ENCODE peak calls at places on chromosomes 12 and 14, in five cellular contexts. One of them, this sample, is unnamed.
A peak's percentile ranks its signal among the peaks of the same experiment; 100 is the strongest.

GRCh38 chr12:131454418-131455217 is 256.3 kb upstream of the SFSWAP start:
- DNase-seq in Calu3: peak; percentile 84
- DNase-seq in bronchial epithelial cell: no peak
- DNase-seq in IMR-90: no peak
- DNase-seq in B cell: no peak
- DNase-seq in this sample: peak; percentile 82

GRCh38 chr12:119236372-119236771 is 57.6 kb downstream of the HSPB8 start:
- DNase-seq in Calu3: no peak
- DNase-seq in bronchial epithelial cell: no peak
- DNase-seq in IMR-90: no peak
- DNase-seq in B cell: no peak
- DNase-seq in this sample: no peak

GRCh38 chr14:39268393-39268792 is 34.7 kb downstream of the MIA2 start:
- DNase-seq in Calu3: no peak
- DNase-seq in bronchial epithelial cell: peak; percentile 21
- DNase-seq in IMR-90: peak; percentile 18
- DNase-seq in B cell: no peak
- DNase-seq in this sample: no peak

GRCh38 chr12:114408881-114409795 is 3.2 kb upstream of the TBX5 start:
- DNase-seq in Calu3: no peak
- DNase-seq in bronchial epithelial cell: no peak
- DNase-seq in IMR-90: peak; percentile 79
- DNase-seq in B cell: peak; percentile 29
- DNase-seq in this sample: peak; percentile 15

GRCh38 chr12:86931714-86932113 is 675.5 kb upstream of the MGAT4C start:
- DNase-seq in Calu3: no peak
- DNase-seq in bronchial epithelial cell: peak; percentile 88
- DNase-seq in IMR-90: no peak
- DNase-seq in B cell: no peak
- DNase-seq in this sample: no peak

GRCh38 chr12:19643635-19644034 is 204.3 kb downstream of the AEBP2 start:
- DNase-seq in Calu3: peak; percentile 22
- DNase-seq in bronchial epithelial cell: peak; percentile 57
- DNase-seq in IMR-90: peak; percentile 68
- DNase-seq in B cell: no peak
- DNase-seq in this sample: no peak

GRCh38 chr12:131784909-131785762 is 43.1 kb upstream of the MMP17 start:
- DNase-seq in Calu3: no peak
- DNase-seq in bronchial epithelial cell: no peak
- DNase-seq in IMR-90: peak; percentile 41
- DNase-seq in B cell: no peak
- DNase-seq in this sample: no peak

GRCh38 chr14:88791629-88792571 is 853 bp downstream of the EML5 start:
- DNase-seq in Calu3: peak; percentile 12
- DNase-seq in bronchial epithelial cell: no peak
- DNase-seq in IMR-90: no peak
- DNase-seq in B cell: no peak
- DNase-seq in this sample: peak; percentile 23

GRCh38 chr14:64632056-64632455 is 72.2 kb upstream of the PLEKHG3 start:
- DNase-seq in Calu3: no peak
- DNase-seq in bronchial epithelial cell: no peak
- DNase-seq in IMR-90: no peak
- DNase-seq in B cell: no peak
- DNase-seq in this sample: no peak

GRCh38 chr14:89201645-89202044 is 215.4 kb downstream of the FOXN3 start:
- DNase-seq in Calu3: no peak
- DNase-seq in bronchial epithelial cell: no peak
- DNase-seq in IMR-90: no peak
- DNase-seq in B cell: no peak
- DNase-seq in this sample: no peak

GRCh38 chr12:79337891-79338290 is 352.9 kb downstream of the PAWR start:
- DNase-seq in Calu3: no peak
- DNase-seq in bronchial epithelial cell: no peak
- DNase-seq in IMR-90: no peak
- DNase-seq in B cell: no peak
- DNase-seq in this sample: no peak

GRCh38 chr14:53772936-53773335 is 183.7 kb downstream of the BMP4 start:
- DNase-seq in Calu3: no peak
- DNase-seq in bronchial epithelial cell: no peak
- DNase-seq in IMR-90: no peak
- DNase-seq in B cell: no peak
- DNase-seq in this sample: no peak

GRCh38 chr14:87457727-87458126 is 535.3 kb downstream of the GALC start:
- DNase-seq in Calu3: no peak
- DNase-seq in bronchial epithelial cell: no peak
- DNase-seq in IMR-90: no peak
- DNase-seq in B cell: no peak
- DNase-seq in this sample: no peak

GRCh38 chr12:1425396-1425729 is 169.0 kb downstream of the FBXL14 start:
- DNase-seq in Calu3: no peak
- DNase-seq in bronchial epithelial cell: no peak
- DNase-seq in IMR-90: no peak
- DNase-seq in B cell: no peak
- DNase-seq in this sample: no peak

GRCh38 chr14:55349565-55349964 is 62.1 kb downstream of the ATG14 start:
- DNase-seq in Calu3: no peak
- DNase-seq in bronchial epithelial cell: no peak
- DNase-seq in IMR-90: no peak
- DNase-seq in B cell: no peak
- DNase-seq in this sample: no peak

GRCh38 chr14:51331651-51332367 is 91.8 kb downstream of the TMX1 start:
- DNase-seq in Calu3: no peak
- DNase-seq in bronchial epithelial cell: no peak
- DNase-seq in IMR-90: no peak
- DNase-seq in B cell: no peak
- DNase-seq in this sample: no peak

GRCh38 chr12:25764409-25764808 is 194.1 kb upstream of the RASSF8 start:
- DNase-seq in Calu3: no peak
- DNase-seq in bronchial epithelial cell: no peak
- DNase-seq in IMR-90: no peak
- DNase-seq in B cell: no peak
- DNase-seq in this sample: no peak

GRCh38 chr12:52300796-52301691 is 9.7 kb upstream of the KRT81 start:
- DNase-seq in Calu3: no peak
- DNase-seq in bronchial epithelial cell: no peak
- DNase-seq in IMR-90: peak; percentile 8
- DNase-seq in B cell: no peak
- DNase-seq in this sample: no peak

GRCh38 chr14:86787782-86788181 is 1205.2 kb downstream of the GALC start:
- DNase-seq in Calu3: no peak
- DNase-seq in bronchial epithelial cell: no peak
- DNase-seq in IMR-90: peak; percentile 65
- DNase-seq in B cell: no peak
- DNase-seq in this sample: no peak

GRCh38 chr12:3732901-3733300 is 20.0 kb downstream of the CRACR2A start:
- DNase-seq in Calu3: peak; percentile 70
- DNase-seq in bronchial epithelial cell: no peak
- DNase-seq in IMR-90: no peak
- DNase-seq in B cell: no peak
- DNase-seq in this sample: no peak

GRCh38 chr12:103821773-103822172 is 19.3 kb downstream of the NT5DC3 start:
- DNase-seq in Calu3: no peak
- DNase-seq in bronchial epithelial cell: no peak
- DNase-seq in IMR-90: peak; percentile 71
- DNase-seq in B cell: no peak
- DNase-seq in this sample: no peak

GRCh38 chr12:90833228-90833627 is 121.7 kb downstream of the CCER1 start:
- DNase-seq in Calu3: no peak
- DNase-seq in bronchial epithelial cell: no peak
- DNase-seq in IMR-90: no peak
- DNase-seq in B cell: no peak
- DNase-seq in this sample: no peak

GRCh38 chr12:57844725-57845477 is 1.6 kb downstream of the CTDSP2 start:
- DNase-seq in Calu3: peak; percentile 50
- DNase-seq in bronchial epithelial cell: no peak
- DNase-seq in IMR-90: peak; percentile 86
- DNase-seq in B cell: peak; percentile 49
- DNase-seq in this sample: peak; percentile 61

GRCh38 chr12:21354641-21355040 is 18.1 kb upstream of the IAPP start:
- DNase-seq in Calu3: no peak
- DNase-seq in bronchial epithelial cell: peak; percentile 3
- DNase-seq in IMR-90: no peak
- DNase-seq in B cell: no peak
- DNase-seq in this sample: no peak

GRCh38 chr14:21248739-21249411 is 20.4 kb downstream of the HNRNPC start:
- DNase-seq in Calu3: no peak
- DNase-seq in bronchial epithelial cell: no peak
- DNase-seq in IMR-90: peak; percentile 32
- DNase-seq in B cell: no peak
- DNase-seq in this sample: no peak

GRCh38 chr14:65392296-65392695 is 20.2 kb upstream of the FUT8 start:
- DNase-seq in Calu3: no peak
- DNase-seq in bronchial epithelial cell: peak; percentile 3
- DNase-seq in IMR-90: no peak
- DNase-seq in B cell: no peak
- DNase-seq in this sample: no peak

GRCh38 chr12:55663391-55663790 is 26.7 kb downstream of the OR10P1 start:
- DNase-seq in Calu3: no peak
- DNase-seq in bronchial epithelial cell: no peak
- DNase-seq in IMR-90: no peak
- DNase-seq in B cell: no peak
- DNase-seq in this sample: no peak

GRCh38 chr12:55658212-55658611 is 21.5 kb downstream of the OR10P1 start:
- DNase-seq in Calu3: no peak
- DNase-seq in bronchial epithelial cell: no peak
- DNase-seq in IMR-90: no peak
- DNase-seq in B cell: no peak
- DNase-seq in this sample: no peak

GRCh38 chr12:55658635-55659391 is 22.1 kb downstream of the OR10P1 start:
- DNase-seq in Calu3: no peak
- DNase-seq in bronchial epithelial cell: peak; percentile 30
- DNase-seq in IMR-90: no peak
- DNase-seq in B cell: no peak
- DNase-seq in this sample: no peak

GRCh38 chr12:55657282-55657681 is 20.6 kb downstream of the OR10P1 start:
- DNase-seq in Calu3: no peak
- DNase-seq in bronchial epithelial cell: no peak
- DNase-seq in IMR-90: no peak
- DNase-seq in B cell: no peak
- DNase-seq in this sample: no peak

GRCh38 chr12:55659486-55660385 is 23.0 kb downstream of the OR10P1 start:
- DNase-seq in Calu3: peak; percentile 58
- DNase-seq in bronchial epithelial cell: no peak
- DNase-seq in IMR-90: peak; percentile 9
- DNase-seq in B cell: no peak
- DNase-seq in this sample: no peak
- TF ChIP-seq CTCF in Calu3: peak; percentile 53
- TF ChIP-seq CTCF in bronchial epithelial cell: peak; percentile 9
- TF ChIP-seq CTCF in IMR-90: peak; percentile 53
- TF ChIP-seq CTCF in B cell: peak; percentile 54
- TF ChIP-seq CTCF in this sample: peak; percentile 44

GRCh38 chr12:98224584-98225221 is 290.7 kb upstream of the TMPO start:
- DNase-seq in Calu3: no peak
- DNase-seq in bronchial epithelial cell: no peak
- DNase-seq in IMR-90: no peak
- DNase-seq in B cell: no peak
- DNase-seq in this sample: peak; percentile 9

GRCh38 chr12:98232753-98233385 is 282.5 kb upstream of the TMPO start:
- DNase-seq in Calu3: no peak
- DNase-seq in bronchial epithelial cell: no peak
- DNase-seq in IMR-90: no peak
- DNase-seq in B cell: no peak
- DNase-seq in this sample: no peak

GRCh38 chr12:98228619-98229538 is 286.5 kb upstream of the TMPO start:
- DNase-seq in Calu3: no peak
- DNase-seq in bronchial epithelial cell: no peak
- DNase-seq in IMR-90: no peak
- DNase-seq in B cell: no peak
- DNase-seq in this sample: no peak

GRCh38 chr12:98229539-98229921 is 285.9 kb upstream of the TMPO start:
- DNase-seq in Calu3: no peak
- DNase-seq in bronchial epithelial cell: no peak
- DNase-seq in IMR-90: no peak
- DNase-seq in B cell: no peak
- DNase-seq in this sample: no peak

GRCh38 chr12:98227162-98227561 is 288.2 kb upstream of the TMPO start:
- DNase-seq in Calu3: no peak
- DNase-seq in bronchial epithelial cell: peak; percentile 14
- DNase-seq in IMR-90: peak; percentile 21
- DNase-seq in B cell: no peak
- DNase-seq in this sample: no peak
- TF ChIP-seq CTCF in Calu3: no peak
- TF ChIP-seq CTCF in bronchial epithelial cell: peak; percentile 38
- TF ChIP-seq CTCF in IMR-90: peak; percentile 50
- TF ChIP-seq CTCF in B cell: no peak
- TF ChIP-seq CTCF in this sample: no peak

GRCh38 chr14:105149146-105149781 is 19.3 kb downstream of the JAG2 start:
- DNase-seq in Calu3: no peak
- DNase-seq in bronchial epithelial cell: no peak
- DNase-seq in IMR-90: no peak
- DNase-seq in B cell: peak; percentile 47
- DNase-seq in this sample: no peak

GRCh38 chr14:105147701-105148603 is 20.6 kb downstream of the JAG2 start:
- DNase-seq in Calu3: no peak
- DNase-seq in bronchial epithelial cell: no peak
- DNase-seq in IMR-90: no peak
- DNase-seq in B cell: peak; percentile 48
- DNase-seq in this sample: no peak

GRCh38 chr14:105150026-105150367 is 18.6 kb downstream of the JAG2 start:
- DNase-seq in Calu3: no peak
- DNase-seq in bronchial epithelial cell: no peak
- DNase-seq in IMR-90: no peak
- DNase-seq in B cell: no peak
- DNase-seq in this sample: no peak

GRCh38 chr14:105146976-105147700 is 21.4 kb downstream of the JAG2 start:
- DNase-seq in Calu3: no peak
- DNase-seq in bronchial epithelial cell: no peak
- DNase-seq in IMR-90: no peak
- DNase-seq in B cell: peak; percentile 41
- DNase-seq in this sample: no peak

GRCh38 chr14:105148604-105149145 is 19.9 kb downstream of the JAG2 start:
- DNase-seq in Calu3: no peak
- DNase-seq in bronchial epithelial cell: no peak
- DNase-seq in IMR-90: no peak
- DNase-seq in B cell: peak; percentile 47
- DNase-seq in this sample: no peak
- TF ChIP-seq CTCF in Calu3: no peak
- TF ChIP-seq CTCF in bronchial epithelial cell: no peak
- TF ChIP-seq CTCF in IMR-90: no peak
- TF ChIP-seq CTCF in B cell: no peak
- TF ChIP-seq CTCF in this sample: no peak

DNA sequence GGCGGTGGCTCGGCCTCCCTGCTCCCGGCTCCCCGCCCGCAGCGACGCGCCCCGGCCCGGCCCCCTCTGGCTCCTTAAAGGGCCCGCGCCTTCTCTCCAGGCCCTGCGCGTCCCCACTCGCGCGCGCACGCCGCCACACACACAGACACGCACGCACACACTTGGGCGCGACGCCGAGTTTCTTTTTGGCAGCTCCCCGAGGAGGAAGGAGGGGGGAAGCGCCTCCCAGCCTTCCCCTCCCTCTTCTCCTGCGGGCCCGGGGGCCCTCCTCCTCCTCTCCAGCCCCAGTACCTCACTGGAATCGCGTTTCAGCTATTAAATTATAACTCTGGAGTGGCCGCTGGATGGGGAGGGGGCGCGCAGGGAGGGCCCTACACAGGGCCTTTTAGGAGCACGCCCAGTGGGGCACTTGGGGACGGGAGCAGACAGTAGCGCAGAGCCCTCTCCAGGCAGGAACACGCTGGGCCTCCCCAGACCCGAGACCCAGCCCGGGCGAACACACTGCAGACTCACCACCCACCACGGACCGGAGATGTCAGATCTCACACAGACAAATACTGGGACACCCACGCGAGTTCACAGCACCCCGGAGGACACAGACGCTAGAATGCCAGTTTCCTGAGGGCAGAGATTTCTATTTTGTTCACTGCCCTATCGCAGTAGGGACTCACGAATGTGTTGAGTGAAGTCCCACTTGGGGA is 411 bp upstream of the NCOR2 start:
- DNase-seq in Calu3: peak; percentile 88
- DNase-seq in bronchial epithelial cell: peak; percentile 22
- DNase-seq in IMR-90: peak; percentile 94
- DNase-seq in B cell: peak; percentile 97
- DNase-seq in this sample: peak; percentile 97
- TF ChIP-seq CTCF in Calu3: no peak
- TF ChIP-seq CTCF in bronchial epithelial cell: peak; percentile 17
- TF ChIP-seq CTCF in IMR-90: peak; percentile 22
- TF ChIP-seq CTCF in B cell: no peak
- TF ChIP-seq CTCF in this sample: no peak

This sample was measured in GM20000.